ENCODE peak calls at places on chromosomes 5 and 9, in four cellular contexts. One of them, this sample, is unnamed.

GRCh38 chr5:923473-923873 is 30.8 kb downstream of the TRIP13 start:
- DNase-seq in H1: peak
- DNase-seq in K562: peak
- DNase-seq in HepG2: peak
- DNase-seq in this sample: peak

GRCh38 chr9:134886413-134886913 is 5.9 kb downstream of the FCN2 start:
- DNase-seq in HepG2: no peak
- DNase-seq in K562: no peak
- DNase-seq in H1: no peak
- DNase-seq in this sample: no peak

GRCh38 chr9:120628207-120628924 is 48.4 kb upstream of the CDK5RAP2 start:
- DNase-seq in K562: no peak
- DNase-seq in H1: no peak
- DNase-seq in HepG2: peak
- DNase-seq in this sample: no peak

GRCh38 chr5:149053027-149053705 is 9.7 kb downstream of the SH3TC2 start:
- DNase-seq in HepG2: no peak
- DNase-seq in K562: no peak
- DNase-seq in H1: no peak
- DNase-seq in this sample: no peak

GRCh38 chr5:121144764-121145163 is 680.7 kb downstream of the PRR16 start:
- DNase-seq in K562: no peak
- DNase-seq in HepG2: no peak
- DNase-seq in H1: no peak
- DNase-seq in this sample: no peak

GRCh38 chr5:635321-636055 is 23.3 kb downstream of the CEP72 start:
- DNase-seq in K562: no peak
- DNase-seq in HepG2: no peak
- DNase-seq in H1: peak
- DNase-seq in this sample: no peak

GRCh38 chr5:168820776-168821302 is 241.7 kb upstream of the PANK3 start:
- DNase-seq in H1: no peak
- DNase-seq in HepG2: no peak
- DNase-seq in K562: no peak
- DNase-seq in this sample: no peak

GRCh38 chr5:149322518-149322917 is 22.8 kb upstream of the GRPEL2 start:
- DNase-seq in K562: no peak
- DNase-seq in H1: no peak
- DNase-seq in HepG2: peak
- DNase-seq in this sample: no peak

GRCh38 chr5:102778478-102778877 is 23.4 kb downstream of the PAM start:
- DNase-seq in HepG2: no peak
- DNase-seq in H1: no peak
- DNase-seq in K562: no peak
- DNase-seq in this sample: no peak

GRCh38 chr5:129971684-129972083 is 67.4 kb downstream of the CHSY3 start:
- DNase-seq in K562: no peak
- DNase-seq in HepG2: no peak
- DNase-seq in H1: no peak
- DNase-seq in this sample: no peak

GRCh38 chr5:139494832-139495231 is 12.3 kb upstream of the STING1 start:
- DNase-seq in K562: no peak
- DNase-seq in HepG2: no peak
- DNase-seq in H1: no peak
- DNase-seq in this sample: no peak

GRCh38 chr5:150377964-150378694 is 20.6 kb downstream of the TCOF1 start:
- DNase-seq in HepG2: no peak
- DNase-seq in K562: no peak
- DNase-seq in H1: no peak
- DNase-seq in this sample: no peak

GRCh38 chr9:69556707-69557106 is 115.5 kb downstream of the APBA1 start:
- DNase-seq in K562: no peak
- DNase-seq in HepG2: no peak
- DNase-seq in H1: no peak
- DNase-seq in this sample: no peak

GRCh38 chr9:20490246-20490834 is 132.0 kb downstream of the MLLT3 start:
- DNase-seq in K562: no peak
- DNase-seq in HepG2: no peak
- DNase-seq in H1: no peak
- DNase-seq in this sample: no peak

GRCh38 chr9:78261403-78262001 is 25.6 kb downstream of the CEP78 start:
- DNase-seq in K562: peak
- DNase-seq in HepG2: peak
- DNase-seq in H1: no peak
- DNase-seq in this sample: peak

GRCh38 chr9:131098391-131099087 is 2.2 kb downstream of the AIF1L start:
- DNase-seq in HepG2: no peak
- DNase-seq in K562: peak
- DNase-seq in H1: no peak
- DNase-seq in this sample: no peak

GRCh38 chr9:8349369-8349768 is 549.8 kb upstream of the DMAC1 start:
- DNase-seq in HepG2: no peak
- DNase-seq in K562: no peak
- DNase-seq in H1: no peak
- DNase-seq in this sample: no peak

GRCh38 chr5:32225445-32225844 is 51.3 kb upstream of the GOLPH3 start:
- DNase-seq in HepG2: peak
- DNase-seq in H1: no peak
- DNase-seq in K562: no peak
- DNase-seq in this sample: no peak

GRCh38 chr9:86946712-86947145 is 577 bp downstream of the GAS1 start:
- DNase-seq in K562: peak
- DNase-seq in H1: peak
- DNase-seq in HepG2: no peak
- DNase-seq in this sample: no peak

GRCh38 chr5:3650315-3650714 is 54.7 kb downstream of the IRX1 start:
- DNase-seq in H1: no peak
- DNase-seq in K562: no peak
- DNase-seq in HepG2: no peak
- DNase-seq in this sample: no peak

GRCh38 chr5:177130211-177131018 is 3.2 kb upstream of the NSD1 start:
- DNase-seq in HepG2: no peak
- DNase-seq in H1: no peak
- DNase-seq in K562: no peak
- DNase-seq in this sample: no peak

GRCh38 chr5:130323804-130324454 is 419.7 kb downstream of the CHSY3 start:
- DNase-seq in HepG2: no peak
- DNase-seq in H1: no peak
- DNase-seq in K562: no peak
- DNase-seq in this sample: no peak

GRCh38 chr5:54669285-54669684 is 151.7 kb downstream of the SNX18 start:
- DNase-seq in HepG2: no peak
- DNase-seq in H1: no peak
- DNase-seq in K562: no peak
- DNase-seq in this sample: no peak

GRCh38 chr5:159083532-159083931 is 16.2 kb downstream of the EBF1 start:
- DNase-seq in H1: no peak
- DNase-seq in K562: no peak
- DNase-seq in HepG2: no peak
- DNase-seq in this sample: no peak

GRCh38 chr5:132480546-132481242 is 9.9 kb downstream of the IRF1 start:
- DNase-seq in HepG2: no peak
- DNase-seq in K562: no peak
- DNase-seq in H1: no peak
- DNase-seq in this sample: no peak

GRCh38 chr5:34548086-34548403 is 108.1 kb upstream of the RAI14 start:
- DNase-seq in HepG2: no peak
- DNase-seq in K562: no peak
- DNase-seq in H1: no peak
- DNase-seq in this sample: no peak

GRCh38 chr5:84080908-84081307 is 303.8 kb downstream of the EDIL3 start:
- DNase-seq in H1: no peak
- DNase-seq in HepG2: no peak
- DNase-seq in K562: no peak
- DNase-seq in this sample: no peak

GRCh38 chr9:112503170-112503569 is 16.5 kb downstream of the KIAA1958 start:
- DNase-seq in HepG2: no peak
- DNase-seq in K562: no peak
- DNase-seq in H1: no peak
- DNase-seq in this sample: no peak

GRCh38 chr5:103258368-103258956 is at the start of gene MACIR:
- DNase-seq in HepG2: peak
- DNase-seq in K562: peak
- DNase-seq in H1: peak
- DNase-seq in this sample: peak

GRCh38 chr9:112299514-112299913 is 33.9 kb downstream of the PTBP3 start:
- DNase-seq in K562: no peak
- DNase-seq in H1: no peak
- DNase-seq in HepG2: peak
- DNase-seq in this sample: no peak

GRCh38 chr9:103193992-103194391 is 198.9 kb downstream of the CYLC2 start:
- DNase-seq in K562: no peak
- DNase-seq in HepG2: no peak
- DNase-seq in H1: no peak
- DNase-seq in this sample: no peak

GRCh38 chr9:38358390-38359296 is 33.9 kb upstream of the ALDH1B1 start:
- DNase-seq in K562: no peak
- DNase-seq in HepG2: peak
- DNase-seq in H1: no peak
- DNase-seq in this sample: no peak

GRCh38 chr9:122200960-122201635 is 27.7 kb downstream of the LHX6 start:
- DNase-seq in K562: no peak
- DNase-seq in HepG2: no peak
- DNase-seq in H1: no peak
- DNase-seq in this sample: no peak
- TF ChIP-seq FOSL1 in K562: no peak
- TF ChIP-seq FOSL1 in HepG2: no peak
- TF ChIP-seq FOSL1 in H1: no peak
- TF ChIP-seq FOSL1 in this sample: no peak

GRCh38 chr5:85293139-85293785 is 908.6 kb upstream of the EDIL3 start:
- DNase-seq in HepG2: peak
- DNase-seq in K562: no peak
- DNase-seq in H1: no peak
- DNase-seq in this sample: no peak
- TF ChIP-seq FOSL1 in HepG2: no peak
- TF ChIP-seq FOSL1 in K562: no peak
- TF ChIP-seq FOSL1 in H1: no peak
- TF ChIP-seq FOSL1 in this sample: no peak

GRCh38 chr9:137484551-137485315 is 25.6 kb upstream of the NSMF start:
- DNase-seq in HepG2: no peak
- DNase-seq in H1: no peak
- DNase-seq in K562: no peak
- DNase-seq in this sample: no peak

GRCh38 chr9:137479892-137480685 is 21.0 kb upstream of the NSMF start:
- DNase-seq in HepG2: no peak
- DNase-seq in K562: no peak
- DNase-seq in H1: no peak
- DNase-seq in this sample: no peak

GRCh38 chr9:137479315-137479861 is 20.3 kb upstream of the NSMF start:
- DNase-seq in K562: no peak
- DNase-seq in HepG2: no peak
- DNase-seq in H1: no peak
- DNase-seq in this sample: no peak

GRCh38 chr9:137480686-137481683 is 21.9 kb upstream of the NSMF start:
- DNase-seq in H1: no peak
- DNase-seq in HepG2: no peak
- DNase-seq in K562: no peak
- DNase-seq in this sample: no peak

DNA sequence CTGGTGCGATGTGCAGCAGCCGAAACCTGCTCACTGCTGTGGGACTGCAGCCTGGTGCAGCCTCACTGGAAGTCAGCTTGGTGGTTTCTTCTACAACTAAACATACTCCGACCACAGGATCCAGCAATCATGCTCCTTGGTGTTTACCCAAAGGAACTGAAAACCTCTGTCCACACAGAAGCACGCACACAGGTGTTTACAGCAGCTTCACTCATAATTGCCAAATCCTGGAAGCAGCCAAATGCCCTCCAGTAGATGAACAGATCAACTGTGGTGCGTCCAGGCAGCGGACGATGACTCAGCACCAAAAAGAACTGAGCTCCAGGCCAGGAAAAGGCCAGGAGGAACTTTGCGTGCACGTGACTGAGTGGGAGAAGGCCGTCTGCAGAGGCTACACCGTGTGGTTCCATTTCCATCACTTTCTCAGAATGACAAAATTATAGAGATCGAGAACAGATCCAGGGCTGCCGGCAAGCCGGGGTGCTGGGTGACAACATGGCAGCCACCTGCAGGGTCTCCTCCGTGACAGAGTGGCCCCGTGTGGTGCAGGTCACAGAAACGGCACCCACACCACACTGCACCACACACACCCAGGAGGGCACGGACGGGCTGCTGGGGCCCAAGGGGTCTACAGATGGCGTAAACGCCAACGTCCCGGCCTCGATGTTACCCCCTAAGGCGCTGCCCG is 23.1 kb upstream of the NSMF start:
- DNase-seq in H1: no peak
- DNase-seq in HepG2: peak
- DNase-seq in K562: peak
- DNase-seq in this sample: no peak
- TF ChIP-seq FOSL1 in H1: no peak
- TF ChIP-seq FOSL1 in HepG2: no peak
- TF ChIP-seq FOSL1 in K562: peak
- TF ChIP-seq FOSL1 in this sample: no peak

GRCh38 chr9:137974746-137975526 is 97.4 kb downstream of the CACNA1B start:
- DNase-seq in H1: no peak
- DNase-seq in HepG2: no peak
- DNase-seq in K562: no peak
- DNase-seq in this sample: no peak

GRCh38 chr9:137977572-137978261 is 100.1 kb downstream of the CACNA1B start:
- DNase-seq in K562: no peak
- DNase-seq in HepG2: no peak
- DNase-seq in H1: no peak
- DNase-seq in this sample: no peak

GRCh38 chr9:137975527-137975913 is 97.9 kb downstream of the CACNA1B start:
- DNase-seq in HepG2: no peak
- DNase-seq in H1: peak
- DNase-seq in K562: no peak
- DNase-seq in this sample: no peak

GRCh38 chr9:137973829-137974416 is 96.3 kb downstream of the CACNA1B start:
- DNase-seq in K562: no peak
- DNase-seq in H1: peak
- DNase-seq in HepG2: no peak
- DNase-seq in this sample: no peak

DNA sequence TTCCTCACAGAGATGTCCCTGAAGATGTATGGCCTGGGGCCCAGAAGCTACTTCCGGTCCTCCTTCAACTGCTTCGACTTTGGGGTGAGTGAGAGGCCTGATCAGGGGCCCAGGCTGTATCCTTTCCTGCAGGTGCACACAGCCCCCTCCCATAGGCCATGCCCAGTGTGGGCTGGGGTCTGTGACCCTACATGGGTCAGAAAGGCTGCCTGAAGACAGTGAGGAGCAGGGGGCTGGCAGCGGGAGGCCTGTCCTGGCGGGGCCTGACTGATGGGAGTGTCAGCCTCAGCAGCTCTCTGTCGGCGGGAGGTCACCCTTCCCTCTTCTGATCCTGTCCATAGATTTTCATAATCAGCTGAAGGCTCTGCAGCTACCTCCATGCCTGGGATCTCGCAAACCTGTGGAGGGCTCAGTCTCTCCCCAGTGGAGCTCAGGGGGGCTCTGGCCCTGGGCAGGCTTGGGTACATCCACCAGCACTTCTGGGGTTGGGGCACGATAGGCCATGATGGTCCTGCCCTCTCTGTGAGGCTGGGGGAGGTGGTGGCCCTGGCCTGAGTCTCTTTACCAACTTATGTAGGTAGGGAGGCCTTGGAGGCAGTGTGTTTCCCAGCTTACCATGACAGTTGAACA is 98.5 kb downstream of the CACNA1B start:
- DNase-seq in H1: no peak
- DNase-seq in K562: no peak
- DNase-seq in HepG2: no peak
- DNase-seq in this sample: no peak
- TF ChIP-seq FOSL1 in H1: no peak
- TF ChIP-seq FOSL1 in K562: no peak
- TF ChIP-seq FOSL1 in HepG2: no peak
- TF ChIP-seq FOSL1 in this sample: no peak